ENCODE peak calls at places on chromosomes 16 and 17, in five cellular contexts. V is GM12878, S is transverse colon, C is upper lobe of left lung, I is tibial nerve. R is an unnamed sample.

GRCh38 chr16:85027968-85028637 is 508 bp downstream of the KIAA0513 start:
- DNase-seq in I (no peak), S (peak), C (no peak), V (no peak), R (no peak)

GRCh38 chr17:37500378-37500777 is 10.7 kb downstream of the DUSP14 start:
- DNase-seq in I (no peak), S (no peak), V (no peak), C (no peak), R (no peak)

GRCh38 chr16:546909-547770 is 13.1 kb upstream of the PRR35 start:
- DNase-seq in V (no peak), I (peak), C (peak), S (peak), R (peak)

GRCh38 chr16:58027341-58028167 is 2.0 kb downstream of the MMP15 start:
- DNase-seq in V (no peak), I (no peak), S (peak), C (peak), R (peak)

GRCh38 chr16:79007614-79008013 is 592.9 kb downstream of the MAF start:
- DNase-seq in C (no peak), V (no peak), S (no peak), I (no peak), R (no peak)

GRCh38 chr16:73066321-73066926 is 18.5 kb upstream of the ZFHX3 start:
- DNase-seq in C (no peak), I (no peak), S (no peak), V (no peak), R (no peak)

GRCh38 chr16:20868890-20869289 is 31.3 kb downstream of the DCUN1D3 start:
- DNase-seq in C (peak), I (peak), S (peak), V (no peak), R (peak)

GRCh38 chr16:24800586-24800985 is 45.2 kb upstream of the SLC5A11 start:
- DNase-seq in V (no peak), C (no peak), S (no peak), I (no peak), R (no peak)

GRCh38 chr17:66767164-66767933 is 67.6 kb upstream of the CACNG5 start:
- DNase-seq in V (no peak), S (no peak), I (no peak), C (no peak), R (no peak)

GRCh38 chr17:69506489-69506888 is 92.0 kb downstream of the MAP2K6 start:
- DNase-seq in I (no peak), S (no peak), V (no peak), C (no peak), R (no peak)

DNA sequence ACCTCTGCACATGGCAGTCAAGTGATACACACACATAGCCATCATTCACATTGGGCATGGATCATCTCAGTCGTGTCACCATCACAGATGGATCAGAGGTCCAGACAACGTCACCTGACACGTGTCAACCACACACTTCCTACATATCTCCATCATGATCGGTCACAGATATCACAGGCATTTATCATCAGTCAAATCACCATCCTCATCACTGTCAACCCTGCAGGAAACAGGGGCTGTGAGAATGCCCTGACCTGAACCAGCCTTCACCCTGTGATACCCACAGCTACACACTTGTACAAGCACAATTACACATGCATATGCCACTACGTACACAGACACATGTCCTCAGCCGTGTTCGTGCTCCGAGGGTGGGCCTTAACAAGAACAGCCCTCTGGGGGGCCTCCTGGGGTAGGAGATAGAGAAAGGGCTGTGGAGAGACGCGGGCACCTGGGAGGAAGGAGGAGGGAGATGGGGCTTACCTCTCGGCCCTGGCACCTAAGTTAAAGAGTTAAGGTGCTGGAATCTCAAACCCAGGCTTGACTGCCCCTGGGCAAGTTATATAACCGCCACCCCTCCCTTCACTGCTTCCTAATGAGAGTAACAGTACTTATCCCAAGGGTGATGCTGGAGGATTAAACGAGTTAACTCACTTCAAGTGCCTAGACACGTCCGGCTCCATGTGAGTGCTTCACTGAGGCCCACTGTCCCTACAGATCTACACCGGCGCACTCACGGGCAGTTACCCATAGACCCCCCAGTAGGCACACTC is 1.1 kb downstream of the SLC12A4 start:
- DNase-seq in C (no peak), I (no peak), S (no peak), V (no peak), R (no peak)
- TF ChIP-seq POLR2A in C (no peak), I (no peak), S (no peak), V (no peak), R (no peak)

GRCh38 chr17:80415626-80416042 is 667 bp downstream of the ENDOV start:
- DNase-seq in V (no peak), C (no peak), I (no peak), S (no peak), R (no peak)

GRCh38 chr17:80414508-80414802 is 512 bp upstream of the ENDOV start:
- DNase-seq in V (no peak), C (no peak), S (no peak), I (no peak), R (no peak)

GRCh38 chr17:80416940-80417293 is 1.9 kb downstream of the ENDOV start:
- DNase-seq in I (no peak), S (no peak), V (no peak), C (no peak), R (no peak)

GRCh38 chr17:80414803-80415625 is at the start of gene ENDOV:
- DNase-seq in C (peak), V (peak), I (peak), S (peak), R (peak)

DNA sequence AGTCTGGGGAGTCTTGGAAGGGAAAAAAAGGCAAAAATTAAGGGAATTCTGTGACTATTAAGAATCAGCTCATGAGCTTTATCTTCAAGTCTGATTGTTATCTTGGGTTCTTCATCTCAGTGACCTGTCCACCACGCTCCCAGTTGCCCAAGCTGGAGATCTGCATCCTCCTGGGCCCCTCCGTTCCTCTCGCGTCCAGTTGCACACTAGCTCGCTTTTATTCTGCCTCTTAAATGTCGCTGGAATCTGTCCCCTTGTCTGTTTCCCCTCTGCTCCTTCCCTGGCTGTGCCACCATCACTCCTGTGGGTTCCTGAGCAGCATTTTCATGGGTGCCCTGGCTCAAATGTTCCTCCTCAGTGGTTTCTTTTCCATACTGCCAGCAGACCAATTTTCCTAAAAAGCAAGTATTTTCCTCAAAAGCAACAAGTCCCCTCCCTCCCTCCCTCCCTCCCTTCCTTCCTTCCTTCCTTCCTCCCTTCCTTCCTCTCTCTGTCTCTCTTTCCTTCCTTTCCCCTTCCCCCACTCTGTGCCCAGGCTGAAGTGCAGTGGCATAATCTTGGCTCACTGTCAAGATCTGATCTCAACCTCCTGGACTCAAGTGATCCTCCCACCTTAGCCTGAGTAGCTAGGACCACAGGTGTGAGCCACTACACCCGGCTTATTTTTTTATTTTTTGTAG is 1.4 kb downstream of the ENDOV start:
- DNase-seq in V (no peak), S (no peak), C (no peak), I (no peak), R (no peak)
- H3K4me3 ChIP-seq in V (peak), S (no peak), C (peak), I (peak), R (peak)

GRCh38 chr17:78765821-78766220 is 16.3 kb downstream of the CYTH1 start:
- DNase-seq in C (no peak), S (no peak), I (no peak), V (no peak), R (no peak)
- H3K27ac ChIP-seq in C (no peak), S (no peak), I (no peak), V (peak), R (no peak)

DNA sequence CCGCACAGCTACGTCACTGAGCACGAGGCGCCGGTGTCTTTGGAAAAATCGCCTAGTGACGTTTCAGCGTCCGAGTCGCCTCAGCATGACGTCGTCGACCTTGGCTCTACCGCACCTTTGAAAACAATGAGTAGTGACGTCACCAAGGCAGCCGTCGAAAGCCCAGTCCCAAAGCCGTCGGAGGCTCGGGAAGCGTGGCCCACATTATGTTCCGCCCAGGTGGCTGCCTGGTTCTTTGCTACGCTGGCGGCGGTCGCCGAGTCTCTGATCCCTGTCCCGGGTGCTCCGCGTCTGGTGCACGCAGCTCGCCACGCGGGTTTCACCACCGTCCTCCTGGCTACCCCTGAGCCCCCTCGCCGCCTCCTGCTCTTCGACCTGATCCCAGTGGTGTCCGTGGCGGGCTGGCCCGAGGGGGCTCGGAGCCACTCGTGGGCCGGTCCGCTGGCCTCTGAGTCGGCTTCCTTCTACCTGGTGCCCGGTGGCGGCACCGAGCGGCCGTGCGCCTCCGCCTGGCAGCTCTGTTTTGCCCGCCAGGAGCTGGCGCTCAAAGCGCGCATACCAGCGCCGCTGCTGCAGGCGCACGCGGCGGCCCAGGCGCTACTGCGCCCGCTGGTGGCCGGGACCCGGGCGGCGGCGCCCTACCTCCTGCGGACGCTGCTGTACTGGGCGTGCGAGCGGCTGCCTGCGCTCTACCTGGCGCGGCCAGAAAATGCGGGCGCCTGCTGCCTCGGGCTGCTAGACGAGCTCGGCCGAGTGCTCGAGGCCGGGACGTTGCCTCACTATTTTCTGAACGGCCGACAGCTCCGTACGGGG is 1.5 kb downstream of the TMEM102 start:
- DNase-seq in S (peak), V (no peak), C (peak), I (peak), R (peak)
- TF ChIP-seq POLR2A in S (peak), V (no peak), C (peak), I (peak), R (peak)